ENCODE peak calls at places on chromosome 21, in eight cellular contexts. J, B, H, N, I, K, R and Q are unnamed samples.
A peak's percentile ranks its signal among the peaks of the same experiment; 100 is the strongest.

GRCh38 chr21:42319368-42319767 is 4.2 kb upstream of the TFF3 start:
- DNase-seq in B (peak; percentile 45), H (no peak), I (peak; percentile 85), N (no peak), R (no peak), K (no peak), J (no peak), Q (no peak)

GRCh38 chr21:33374080-33374873 is 28.9 kb upstream of the IFNGR2 start:
- DNase-seq in I (peak; percentile 83), H (no peak), B (peak; percentile 81), R (no peak), J (no peak), K (no peak), N (no peak), Q (peak; percentile 65)

GRCh38 chr21:44838038-44838895 is 20.4 kb upstream of the SUMO3 start:
- DNase-seq in R (no peak), I (no peak), N (no peak), K (no peak), J (no peak), B (no peak), H (no peak), Q (no peak)

GRCh38 chr21:37257967-37258877 is 8.9 kb downstream of the VPS26C start:
- DNase-seq in R (no peak), H (peak; percentile 61), B (peak; percentile 64), K (peak; percentile 79), I (peak; percentile 90), N (no peak), J (no peak), Q (peak; percentile 87)

GRCh38 chr21:32889596-32889995 is 118.0 kb upstream of the PAXBP1 start:
- DNase-seq in I (no peak), R (no peak), K (no peak), B (no peak), N (no peak), H (no peak), J (no peak), Q (no peak)

GRCh38 chr21:32335601-32336575 is 37.2 kb downstream of the MRAP start:
- DNase-seq in J (no peak), I (no peak), N (no peak), K (no peak), H (no peak), B (no peak), R (no peak), Q (no peak)

GRCh38 chr21:41133896-41134522 is 34.0 kb upstream of the BACE2 start:
- DNase-seq in B (peak; percentile 74), K (no peak), R (peak; percentile 28), I (peak; percentile 36), H (no peak), N (no peak), J (no peak), Q (no peak)

GRCh38 chr21:25722631-25723030 is 12.1 kb downstream of the ATP5PF start:
- DNase-seq in N (no peak), R (no peak), J (no peak), K (no peak), H (no peak), I (peak; percentile 39), B (no peak), Q (no peak)

GRCh38 chr21:42641311-42642218 is 11.9 kb upstream of the PDE9A start:
- DNase-seq in R (no peak), K (no peak), H (no peak), J (no peak), I (no peak), N (peak; percentile 69), B (no peak), Q (no peak)

GRCh38 chr21:45995686-45996179 is 14.2 kb downstream of the COL6A1 start:
- DNase-seq in K (no peak), R (no peak), H (no peak), B (no peak), I (no peak), N (peak; percentile 76), J (no peak), Q (peak; percentile 39)

GRCh38 chr21:42621828-42622199 is 31.6 kb upstream of the PDE9A start:
- DNase-seq in K (no peak), R (no peak), J (no peak), I (no peak), N (peak; percentile 32), H (no peak), B (no peak), Q (peak; percentile 8)

GRCh38 chr21:42118121-42118795 is 47.1 kb downstream of the UMODL1 start:
- DNase-seq in B (no peak), J (no peak), N (no peak), I (peak; percentile 27), K (no peak), R (no peak), H (no peak), Q (no peak)

GRCh38 chr21:42191978-42192595 is 26.9 kb upstream of the ABCG1 start:
- DNase-seq in K (no peak), I (no peak), N (no peak), R (no peak), H (no peak), J (no peak), B (no peak), Q (no peak)

GRCh38 chr21:21668198-21668597 is 670.0 kb downstream of the NCAM2 start:
- DNase-seq in I (no peak), K (no peak), H (no peak), R (no peak), N (no peak), J (no peak), B (no peak), Q (no peak)

GRCh38 chr21:38171723-38172344 is 85.0 kb upstream of the KCNJ15 start:
- DNase-seq in I (no peak), K (no peak), N (no peak), R (peak; percentile 90), B (peak; percentile 89), H (no peak), J (peak; percentile 67), Q (no peak)

GRCh38 chr21:21003701-21004100 is 5.5 kb downstream of the NCAM2 start:
- DNase-seq in B (peak; percentile 7), K (no peak), J (no peak), H (no peak), I (peak; percentile 52), N (no peak), R (no peak), Q (no peak)

GRCh38 chr21:26852422-26852821 is 7.2 kb upstream of the ADAMTS1 start:
- DNase-seq in K (no peak), B (no peak), I (no peak), N (no peak), J (no peak), R (no peak), H (no peak), Q (no peak)

GRCh38 chr21:37367758-37368535 is 1.4 kb downstream of the DYRK1A start:
- DNase-seq in R (peak; percentile 42), K (no peak), I (no peak), N (peak; percentile 88), B (peak; percentile 54), H (peak; percentile 19), J (no peak), Q (peak; percentile 79)

GRCh38 chr21:10272216-10272615 is 249.2 kb upstream of the TPTE start:
- DNase-seq in N (peak; percentile 51), R (peak; percentile 15), H (no peak), B (no peak), K (no peak), I (no peak), J (no peak), Q (no peak)

GRCh38 chr21:41685511-41686149 is 81.2 kb downstream of the RIPK4 start:
- DNase-seq in H (no peak), B (no peak), I (no peak), K (no peak), N (no peak), R (no peak), J (no peak), Q (no peak)

GRCh38 chr21:31500976-31501375 is 156.9 kb upstream of the TIAM1 start:
- DNase-seq in H (no peak), B (no peak), K (no peak), J (no peak), N (no peak), R (no peak), I (no peak), Q (no peak)

GRCh38 chr21:46115441-46116188 is 17.7 kb downstream of the COL6A2 start:
- DNase-seq in I (no peak), J (no peak), B (no peak), N (peak; percentile 61), K (no peak), R (no peak), H (no peak), Q (peak; percentile 56)

GRCh38 chr21:42648606-42649005 is 4.8 kb upstream of the PDE9A start:
- DNase-seq in B (no peak), N (peak; percentile 22), R (no peak), H (no peak), K (peak; percentile 19), J (no peak), I (no peak), Q (no peak)

GRCh38 chr21:32073593-32073992 is 200.8 kb downstream of the HUNK start:
- DNase-seq in J (no peak), N (no peak), R (no peak), B (no peak), H (no peak), I (no peak), K (no peak), Q (no peak)

GRCh38 chr21:14740116-14740515 is 194.0 kb upstream of the SAMSN1 start:
- DNase-seq in I (no peak), J (no peak), R (no peak), N (no peak), H (no peak), K (no peak), B (no peak), Q (no peak)

GRCh38 chr21:34513109-34513675 is 1.2 kb upstream of the KCNE1 start:
- DNase-seq in J (no peak), H (no peak), I (peak; percentile 38), B (no peak), K (no peak), N (no peak), R (no peak), Q (no peak)

GRCh38 chr21:36321325-36322082 is 1.5 kb downstream of the MORC3 start:
- DNase-seq in K (no peak), B (peak; percentile 63), J (no peak), I (peak; percentile 16), H (no peak), R (no peak), N (no peak), Q (no peak)

GRCh38 chr21:15533618-15534017 is 196.2 kb upstream of the USP25 start:
- DNase-seq in N (no peak), H (no peak), I (no peak), K (no peak), R (no peak), B (no peak), J (no peak), Q (no peak)

GRCh38 chr21:29238052-29238966 is 60.4 kb upstream of the BACH1 start:
- DNase-seq in J (no peak), I (no peak), B (no peak), R (no peak), N (no peak), K (no peak), H (no peak), Q (no peak)

GRCh38 chr21:34962586-34963222 is 86.4 kb downstream of the RUNX1 start:
- DNase-seq in I (no peak), H (no peak), N (no peak), K (no peak), J (no peak), B (no peak), R (no peak), Q (no peak)

GRCh38 chr21:43195131-43196021 is 26.6 kb downstream of the CRYAA start:
- DNase-seq in N (peak; percentile 74), J (no peak), B (peak; percentile 24), I (no peak), R (no peak), H (no peak), K (peak; percentile 48), Q (peak; percentile 61)

GRCh38 chr21:45475797-45476570 is 66.3 kb downstream of the SLC19A1 start:
- DNase-seq in J (no peak), R (no peak), K (no peak), I (no peak), B (no peak), H (no peak), N (no peak), Q (no peak)

GRCh38 chr21:42004406-42005199 is 5.6 kb downstream of the ZBTB21 start:
- DNase-seq in K (no peak), J (no peak), B (no peak), H (no peak), R (no peak), I (no peak), N (no peak), Q (no peak)

GRCh38 chr21:26964379-26964778 is 2.5 kb downstream of the ADAMTS5 start:
- DNase-seq in R (no peak), J (no peak), B (no peak), N (peak; percentile 84), H (no peak), I (no peak), K (no peak), Q (no peak)